ENCODE peak calls at places on chromosome 4, in six cellular contexts. One of them, this sample, is unnamed.
A peak's percentile ranks its signal among the peaks of the same experiment; 100 is the strongest.

GRCh38 chr4:101346562-101347266 is 612 bp downstream of the PPP3CA start:
- DNase-seq in A549: peak; percentile 47
- DNase-seq in testis: peak; percentile 65
- DNase-seq in foreskin fibroblast: peak; percentile 82
- DNase-seq in lower leg skin: peak; percentile 89
- DNase-seq in HepG2: peak; percentile 21
- DNase-seq in this sample: peak; percentile 62

GRCh38 chr4:173252024-173252935 is 81.9 kb downstream of the HMGB2 start:
- DNase-seq in A549: peak; percentile 72
- DNase-seq in testis: no peak
- DNase-seq in foreskin fibroblast: peak; percentile 95
- DNase-seq in lower leg skin: no peak
- DNase-seq in HepG2: peak; percentile 22
- DNase-seq in this sample: no peak

GRCh38 chr4:22721189-22721588 is 28.5 kb downstream of the GBA3 start:
- DNase-seq in A549: no peak
- DNase-seq in testis: no peak
- DNase-seq in foreskin fibroblast: no peak
- DNase-seq in lower leg skin: no peak
- DNase-seq in HepG2: no peak
- DNase-seq in this sample: no peak

GRCh38 chr4:54958236-54958635 is 167.2 kb downstream of the KDR start:
- DNase-seq in A549: no peak
- DNase-seq in testis: no peak
- DNase-seq in foreskin fibroblast: peak; percentile 20
- DNase-seq in lower leg skin: no peak
- DNase-seq in HepG2: no peak
- DNase-seq in this sample: no peak

GRCh38 chr4:47926667-47927258 is 12.4 kb upstream of the NFXL1 start:
- DNase-seq in A549: peak; percentile 42
- DNase-seq in testis: peak; percentile 74
- DNase-seq in foreskin fibroblast: peak; percentile 74
- DNase-seq in lower leg skin: no peak
- DNase-seq in HepG2: peak; percentile 61
- DNase-seq in this sample: peak; percentile 76

GRCh38 chr4:84158670-84159069 is 340.4 kb downstream of the NKX6-1 start:
- DNase-seq in A549: no peak
- DNase-seq in testis: no peak
- DNase-seq in foreskin fibroblast: no peak
- DNase-seq in lower leg skin: no peak
- DNase-seq in HepG2: no peak
- DNase-seq in this sample: no peak

GRCh38 chr4:39044947-39045734 is 12.9 kb upstream of the TMEM156 start:
- DNase-seq in A549: peak; percentile 38
- DNase-seq in testis: peak; percentile 42
- DNase-seq in foreskin fibroblast: peak; percentile 56
- DNase-seq in lower leg skin: no peak
- DNase-seq in HepG2: no peak
- DNase-seq in this sample: peak; percentile 35

GRCh38 chr4:90328558-90328957 is 201.4 kb downstream of the CCSER1 start:
- DNase-seq in A549: no peak
- DNase-seq in testis: peak; percentile 81
- DNase-seq in foreskin fibroblast: peak; percentile 46
- DNase-seq in lower leg skin: peak; percentile 73
- DNase-seq in HepG2: no peak
- DNase-seq in this sample: no peak

GRCh38 chr4:91812319-91812718 is 491.4 kb upstream of the GRID2 start:
- DNase-seq in A549: no peak
- DNase-seq in testis: no peak
- DNase-seq in foreskin fibroblast: no peak
- DNase-seq in lower leg skin: no peak
- DNase-seq in HepG2: no peak
- DNase-seq in this sample: no peak

GRCh38 chr4:83558693-83559092 is 22.8 kb downstream of the GPAT3 start:
- DNase-seq in A549: no peak
- DNase-seq in testis: no peak
- DNase-seq in foreskin fibroblast: peak; percentile 41
- DNase-seq in lower leg skin: no peak
- DNase-seq in HepG2: no peak
- DNase-seq in this sample: no peak

GRCh38 chr4:13543648-13544555 is at the start of gene NKX3-2:
- DNase-seq in A549: no peak
- DNase-seq in testis: no peak
- DNase-seq in foreskin fibroblast: peak; percentile 58
- DNase-seq in lower leg skin: no peak
- DNase-seq in HepG2: no peak
- DNase-seq in this sample: no peak

GRCh38 chr4:146275370-146275769 is 61.0 kb downstream of the REELD1 start:
- DNase-seq in A549: no peak
- DNase-seq in testis: no peak
- DNase-seq in foreskin fibroblast: no peak
- DNase-seq in lower leg skin: no peak
- DNase-seq in HepG2: no peak
- DNase-seq in this sample: no peak

GRCh38 chr4:108045687-108046024 is 56.0 kb downstream of the HADH start:
- DNase-seq in A549: no peak
- DNase-seq in testis: no peak
- DNase-seq in foreskin fibroblast: peak; percentile 78
- DNase-seq in lower leg skin: no peak
- DNase-seq in HepG2: no peak
- DNase-seq in this sample: no peak

GRCh38 chr4:169071781-169072180 is 61.7 kb upstream of the CBR4 start:
- DNase-seq in A549: no peak
- DNase-seq in testis: no peak
- DNase-seq in foreskin fibroblast: no peak
- DNase-seq in lower leg skin: peak; percentile 31
- DNase-seq in HepG2: no peak
- DNase-seq in this sample: no peak

GRCh38 chr4:70958681-70959080 is 34.8 kb upstream of the DCK start:
- DNase-seq in A549: no peak
- DNase-seq in testis: no peak
- DNase-seq in foreskin fibroblast: peak; percentile 58
- DNase-seq in lower leg skin: no peak
- DNase-seq in HepG2: no peak
- DNase-seq in this sample: no peak

GRCh38 chr4:122963222-122963621 is 40.8 kb upstream of the NUDT6 start:
- DNase-seq in A549: no peak
- DNase-seq in testis: no peak
- DNase-seq in foreskin fibroblast: peak; percentile 61
- DNase-seq in lower leg skin: no peak
- DNase-seq in HepG2: no peak
- DNase-seq in this sample: no peak

GRCh38 chr4:149961876-149962597 is 116.2 kb upstream of the DCLK2 start:
- DNase-seq in A549: peak; percentile 28
- DNase-seq in testis: no peak
- DNase-seq in foreskin fibroblast: peak; percentile 46
- DNase-seq in lower leg skin: no peak
- DNase-seq in HepG2: no peak
- DNase-seq in this sample: no peak

GRCh38 chr4:17762705-17763104 is 18.7 kb downstream of the FAM184B start:
- DNase-seq in A549: peak; percentile 24
- DNase-seq in testis: no peak
- DNase-seq in foreskin fibroblast: peak; percentile 54
- DNase-seq in lower leg skin: no peak
- DNase-seq in HepG2: peak; percentile 25
- DNase-seq in this sample: no peak

GRCh38 chr4:69058410-69059059 is 37.7 kb upstream of the UGT2B7 start:
- DNase-seq in A549: no peak
- DNase-seq in testis: no peak
- DNase-seq in foreskin fibroblast: no peak
- DNase-seq in lower leg skin: no peak
- DNase-seq in HepG2: no peak
- DNase-seq in this sample: no peak

GRCh38 chr4:177855543-177856197 is 413.4 kb upstream of the AGA start:
- DNase-seq in A549: no peak
- DNase-seq in testis: no peak
- DNase-seq in foreskin fibroblast: no peak
- DNase-seq in lower leg skin: no peak
- DNase-seq in HepG2: no peak
- DNase-seq in this sample: no peak

GRCh38 chr4:76867880-76868655 is 29.9 kb downstream of the SOWAHB start:
- DNase-seq in A549: peak; percentile 12
- DNase-seq in testis: no peak
- DNase-seq in foreskin fibroblast: no peak
- DNase-seq in lower leg skin: no peak
- DNase-seq in HepG2: no peak
- DNase-seq in this sample: peak; percentile 44

GRCh38 chr4:143397887-143398286 is 61.2 kb downstream of the GAB1 start:
- DNase-seq in A549: no peak
- DNase-seq in testis: no peak
- DNase-seq in foreskin fibroblast: peak; percentile 39
- DNase-seq in lower leg skin: no peak
- DNase-seq in HepG2: no peak
- DNase-seq in this sample: no peak

GRCh38 chr4:79695848-79696247 is 287.8 kb upstream of the GK2 start:
- DNase-seq in A549: no peak
- DNase-seq in testis: peak; percentile 84
- DNase-seq in foreskin fibroblast: no peak
- DNase-seq in lower leg skin: no peak
- DNase-seq in HepG2: no peak
- DNase-seq in this sample: no peak

GRCh38 chr4:95283320-95283719 is 265.5 kb downstream of the UNC5C start:
- DNase-seq in A549: no peak
- DNase-seq in testis: no peak
- DNase-seq in foreskin fibroblast: no peak
- DNase-seq in lower leg skin: no peak
- DNase-seq in HepG2: no peak
- DNase-seq in this sample: no peak

GRCh38 chr4:151629097-151629783 is 131.6 kb downstream of the GATB start:
- DNase-seq in A549: no peak
- DNase-seq in testis: no peak
- DNase-seq in foreskin fibroblast: no peak
- DNase-seq in lower leg skin: no peak
- DNase-seq in HepG2: no peak
- DNase-seq in this sample: no peak

GRCh38 chr4:27270435-27270834 is 409.8 kb downstream of the STIM2 start:
- DNase-seq in A549: no peak
- DNase-seq in testis: no peak
- DNase-seq in foreskin fibroblast: no peak
- DNase-seq in lower leg skin: no peak
- DNase-seq in HepG2: peak; percentile 4
- DNase-seq in this sample: no peak

GRCh38 chr4:147964519-147964918 is 232.6 kb downstream of the ARHGAP10 start:
- DNase-seq in A549: no peak
- DNase-seq in testis: no peak
- DNase-seq in foreskin fibroblast: no peak
- DNase-seq in lower leg skin: no peak
- DNase-seq in HepG2: no peak
- DNase-seq in this sample: no peak

DNA sequence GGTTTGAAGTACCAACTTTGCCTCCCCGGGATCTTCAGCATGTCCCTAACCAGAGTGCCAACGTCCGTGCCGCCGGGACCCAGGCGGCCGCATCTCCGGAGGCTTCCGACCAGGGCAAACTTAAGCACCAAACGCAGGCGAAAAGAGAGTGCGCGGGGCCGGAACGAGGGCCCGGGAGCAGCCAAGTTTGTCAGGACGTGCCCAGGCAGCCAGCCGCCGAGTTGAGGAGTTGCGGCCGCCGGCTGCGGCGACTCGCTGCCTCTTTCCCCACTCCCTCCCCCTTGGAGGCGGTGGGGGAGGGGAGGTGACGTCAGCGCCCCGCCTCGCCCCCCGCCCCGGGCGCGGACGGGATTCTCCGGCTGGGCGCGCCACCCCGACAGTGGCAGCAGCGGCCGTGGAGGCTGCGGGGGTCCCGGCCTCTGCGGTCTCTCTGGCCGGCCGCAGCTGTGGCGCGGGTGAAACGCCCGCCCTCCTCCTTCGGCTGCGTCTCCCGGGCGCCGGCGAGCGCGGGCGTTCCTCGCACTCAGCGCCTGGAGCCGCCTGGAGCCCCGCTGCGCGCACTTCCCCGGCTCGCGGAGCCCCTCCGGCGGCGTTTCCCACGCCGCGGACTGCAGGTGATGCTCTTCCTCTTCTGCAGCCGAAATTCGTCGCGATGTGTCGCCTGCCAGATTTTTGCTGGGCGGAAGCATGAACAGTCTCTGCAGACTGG is 2.9 kb upstream of the FAT1 start:
- DNase-seq in A549: peak; percentile 81
- DNase-seq in testis: peak; percentile 81
- DNase-seq in foreskin fibroblast: peak; percentile 84
- DNase-seq in lower leg skin: peak; percentile 93
- DNase-seq in HepG2: peak; percentile 63
- DNase-seq in this sample: no peak
- TF ChIP-seq CTCF in A549: peak; percentile 24
- TF ChIP-seq CTCF in testis: no peak
- TF ChIP-seq CTCF in foreskin fibroblast: no peak
- TF ChIP-seq CTCF in lower leg skin: no peak
- TF ChIP-seq CTCF in HepG2: peak; percentile 59
- TF ChIP-seq CTCF in this sample: no peak

GRCh38 chr4:159010100-159010499 is 92.8 kb upstream of the RAPGEF2 start:
- DNase-seq in A549: no peak
- DNase-seq in testis: no peak
- DNase-seq in foreskin fibroblast: no peak
- DNase-seq in lower leg skin: no peak
- DNase-seq in HepG2: no peak
- DNase-seq in this sample: no peak
- TF ChIP-seq CTCF in A549: no peak
- TF ChIP-seq CTCF in testis: no peak
- TF ChIP-seq CTCF in foreskin fibroblast: no peak
- TF ChIP-seq CTCF in lower leg skin: no peak
- TF ChIP-seq CTCF in HepG2: no peak
- TF ChIP-seq CTCF in this sample: no peak

DNA sequence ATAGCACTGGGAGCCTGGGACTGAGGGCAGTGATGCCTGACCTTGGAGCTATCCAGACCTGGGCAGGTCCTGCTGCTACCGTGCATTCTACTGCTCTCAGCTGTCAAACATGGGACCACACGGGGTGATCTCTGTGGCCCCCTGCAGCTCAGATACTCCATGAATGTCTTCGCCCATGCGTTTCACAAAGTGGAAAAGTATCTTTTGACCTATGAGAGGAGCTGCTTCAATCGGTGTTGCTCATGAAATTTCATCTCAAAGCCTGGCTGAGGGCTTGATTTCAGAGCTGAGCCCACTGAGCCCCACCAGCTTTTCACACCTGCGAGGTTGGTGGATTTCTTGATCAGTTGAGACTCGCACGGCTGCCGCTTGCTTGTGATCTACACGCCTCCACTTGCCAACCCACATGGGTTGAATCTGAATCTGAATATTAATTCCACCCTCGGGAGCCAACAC is 35.7 kb downstream of the ING2 start:
- DNase-seq in A549: no peak
- DNase-seq in testis: no peak
- DNase-seq in foreskin fibroblast: no peak
- DNase-seq in lower leg skin: no peak
- DNase-seq in HepG2: no peak
- DNase-seq in this sample: no peak
- TF ChIP-seq CTCF in A549: no peak
- TF ChIP-seq CTCF in testis: no peak
- TF ChIP-seq CTCF in foreskin fibroblast: no peak
- TF ChIP-seq CTCF in lower leg skin: no peak
- TF ChIP-seq CTCF in HepG2: no peak
- TF ChIP-seq CTCF in this sample: no peak

GRCh38 chr4:8006471-8006870 is 66.8 kb upstream of the AFAP1 start:
- DNase-seq in A549: no peak
- DNase-seq in testis: no peak
- DNase-seq in foreskin fibroblast: no peak
- DNase-seq in lower leg skin: no peak
- DNase-seq in HepG2: no peak
- DNase-seq in this sample: no peak
- TF ChIP-seq CTCF in A549: no peak
- TF ChIP-seq CTCF in testis: no peak
- TF ChIP-seq CTCF in foreskin fibroblast: no peak
- TF ChIP-seq CTCF in lower leg skin: no peak
- TF ChIP-seq CTCF in HepG2: no peak
- TF ChIP-seq CTCF in this sample: no peak

This sample was measured in WERI-Rb-1.